ENCODE peak calls at places on chromosomes 12 and 14, in ten cellular contexts. One of them, this sample, is unnamed.

GRCh38 chr14:70515796-70516195 is 19.0 kb downstream of the ADAM20 start:
- DNase-seq in AG20443: no peak
- DNase-seq in iris pigment epithelial cell: no peak
- DNase-seq in T-helper 1 cell: peak
- DNase-seq in AG04450: no peak
- DNase-seq in astrocyte of the cerebellum: no peak
- DNase-seq in ovary: no peak
- DNase-seq in heart right ventricle: no peak
- DNase-seq in activated T-helper 1 cell treated with anti-CD3 and anti-CD28 coated beads, Interleukin-12 subunit alpha, Interleukin-12 subunit beta, Interleukin-2, Interleukin-4 antibody, amounts not matched to agents 30 ng/mL and 10 ng/mL and 1 ng/mL, durations not matched to agents 14 hours and 24 hours and 36 hours: no peak
- DNase-seq in pancreas: no peak
- DNase-seq in this sample: no peak

GRCh38 chr14:50805396-50805795 is 25.6 kb downstream of the NIN start:
- DNase-seq in pancreas: no peak
- DNase-seq in AG04450: no peak
- DNase-seq in activated T-helper 1 cell treated with anti-CD3 and anti-CD28 coated beads, Interleukin-12 subunit alpha, Interleukin-12 subunit beta, Interleukin-2, Interleukin-4 antibody, amounts not matched to agents 30 ng/mL and 10 ng/mL and 1 ng/mL, durations not matched to agents 14 hours and 24 hours and 36 hours: no peak
- DNase-seq in ovary: no peak
- DNase-seq in iris pigment epithelial cell: no peak
- DNase-seq in astrocyte of the cerebellum: no peak
- DNase-seq in AG20443: no peak
- DNase-seq in heart right ventricle: no peak
- DNase-seq in T-helper 1 cell: no peak
- DNase-seq in this sample: no peak

GRCh38 chr14:69319911-69320310 is 60.0 kb downstream of the GALNT16 start:
- DNase-seq in astrocyte of the cerebellum: no peak
- DNase-seq in activated T-helper 1 cell treated with anti-CD3 and anti-CD28 coated beads, Interleukin-12 subunit alpha, Interleukin-12 subunit beta, Interleukin-2, Interleukin-4 antibody, amounts not matched to agents 30 ng/mL and 10 ng/mL and 1 ng/mL, durations not matched to agents 14 hours and 24 hours and 36 hours: no peak
- DNase-seq in AG20443: no peak
- DNase-seq in AG04450: no peak
- DNase-seq in T-helper 1 cell: no peak
- DNase-seq in pancreas: no peak
- DNase-seq in ovary: no peak
- DNase-seq in heart right ventricle: no peak
- DNase-seq in iris pigment epithelial cell: no peak
- DNase-seq in this sample: no peak

GRCh38 chr14:22560638-22561365 is 28.2 kb downstream of the DAD1 start:
- DNase-seq in T-helper 1 cell: peak
- DNase-seq in astrocyte of the cerebellum: no peak
- DNase-seq in activated T-helper 1 cell treated with anti-CD3 and anti-CD28 coated beads, Interleukin-12 subunit alpha, Interleukin-12 subunit beta, Interleukin-2, Interleukin-4 antibody, amounts not matched to agents 30 ng/mL and 10 ng/mL and 1 ng/mL, durations not matched to agents 14 hours and 24 hours and 36 hours: no peak
- DNase-seq in AG04450: no peak
- DNase-seq in AG20443: no peak
- DNase-seq in heart right ventricle: no peak
- DNase-seq in ovary: no peak
- DNase-seq in pancreas: no peak
- DNase-seq in iris pigment epithelial cell: no peak
- DNase-seq in this sample: no peak

GRCh38 chr14:100761481-100761880 is 34.8 kb downstream of the DLK1 start:
- DNase-seq in astrocyte of the cerebellum: peak
- DNase-seq in AG20443: peak
- DNase-seq in AG04450: peak
- DNase-seq in iris pigment epithelial cell: peak
- DNase-seq in activated T-helper 1 cell treated with anti-CD3 and anti-CD28 coated beads, Interleukin-12 subunit alpha, Interleukin-12 subunit beta, Interleukin-2, Interleukin-4 antibody, amounts not matched to agents 30 ng/mL and 10 ng/mL and 1 ng/mL, durations not matched to agents 14 hours and 24 hours and 36 hours: no peak
- DNase-seq in heart right ventricle: no peak
- DNase-seq in T-helper 1 cell: no peak
- DNase-seq in pancreas: no peak
- DNase-seq in ovary: no peak
- DNase-seq in this sample: no peak

GRCh38 chr12:112013601-112014402 is 576 bp downstream of the ERP29 start:
- DNase-seq in AG04450: no peak
- DNase-seq in T-helper 1 cell: peak
- DNase-seq in iris pigment epithelial cell: peak
- DNase-seq in ovary: peak
- DNase-seq in astrocyte of the cerebellum: no peak
- DNase-seq in activated T-helper 1 cell treated with anti-CD3 and anti-CD28 coated beads, Interleukin-12 subunit alpha, Interleukin-12 subunit beta, Interleukin-2, Interleukin-4 antibody, amounts not matched to agents 30 ng/mL and 10 ng/mL and 1 ng/mL, durations not matched to agents 14 hours and 24 hours and 36 hours: peak
- DNase-seq in pancreas: peak
- DNase-seq in heart right ventricle: peak
- DNase-seq in AG20443: peak
- DNase-seq in this sample: peak

GRCh38 chr12:107929436-107929835 is 154.9 kb downstream of the ASCL4 start:
- DNase-seq in astrocyte of the cerebellum: peak
- DNase-seq in pancreas: no peak
- DNase-seq in AG20443: peak
- DNase-seq in iris pigment epithelial cell: peak
- DNase-seq in ovary: no peak
- DNase-seq in T-helper 1 cell: peak
- DNase-seq in AG04450: no peak
- DNase-seq in activated T-helper 1 cell treated with anti-CD3 and anti-CD28 coated beads, Interleukin-12 subunit alpha, Interleukin-12 subunit beta, Interleukin-2, Interleukin-4 antibody, amounts not matched to agents 30 ng/mL and 10 ng/mL and 1 ng/mL, durations not matched to agents 14 hours and 24 hours and 36 hours: no peak
- DNase-seq in heart right ventricle: no peak
- DNase-seq in this sample: no peak

GRCh38 chr12:132388379-132389015 is 59.1 kb upstream of the GALNT9 start:
- DNase-seq in pancreas: no peak
- DNase-seq in astrocyte of the cerebellum: no peak
- DNase-seq in heart right ventricle: no peak
- DNase-seq in AG20443: no peak
- DNase-seq in T-helper 1 cell: no peak
- DNase-seq in ovary: no peak
- DNase-seq in activated T-helper 1 cell treated with anti-CD3 and anti-CD28 coated beads, Interleukin-12 subunit alpha, Interleukin-12 subunit beta, Interleukin-2, Interleukin-4 antibody, amounts not matched to agents 30 ng/mL and 10 ng/mL and 1 ng/mL, durations not matched to agents 14 hours and 24 hours and 36 hours: no peak
- DNase-seq in iris pigment epithelial cell: no peak
- DNase-seq in AG04450: no peak
- DNase-seq in this sample: no peak

GRCh38 chr12:5428332-5429221 is 3.3 kb upstream of the NTF3 start:
- DNase-seq in T-helper 1 cell: no peak
- DNase-seq in heart right ventricle: no peak
- DNase-seq in iris pigment epithelial cell: peak
- DNase-seq in ovary: no peak
- DNase-seq in AG20443: peak
- DNase-seq in pancreas: no peak
- DNase-seq in astrocyte of the cerebellum: peak
- DNase-seq in AG04450: no peak
- DNase-seq in activated T-helper 1 cell treated with anti-CD3 and anti-CD28 coated beads, Interleukin-12 subunit alpha, Interleukin-12 subunit beta, Interleukin-2, Interleukin-4 antibody, amounts not matched to agents 30 ng/mL and 10 ng/mL and 1 ng/mL, durations not matched to agents 14 hours and 24 hours and 36 hours: no peak
- DNase-seq in this sample: no peak

GRCh38 chr14:35879654-35880249 is 53.6 kb downstream of the BRMS1L start:
- DNase-seq in AG20443: no peak
- DNase-seq in ovary: no peak
- DNase-seq in pancreas: no peak
- DNase-seq in T-helper 1 cell: peak
- DNase-seq in activated T-helper 1 cell treated with anti-CD3 and anti-CD28 coated beads, Interleukin-12 subunit alpha, Interleukin-12 subunit beta, Interleukin-2, Interleukin-4 antibody, amounts not matched to agents 30 ng/mL and 10 ng/mL and 1 ng/mL, durations not matched to agents 14 hours and 24 hours and 36 hours: no peak
- DNase-seq in AG04450: no peak
- DNase-seq in astrocyte of the cerebellum: no peak
- DNase-seq in heart right ventricle: no peak
- DNase-seq in iris pigment epithelial cell: peak
- DNase-seq in this sample: no peak

GRCh38 chr12:116484807-116485206 is 74.4 kb upstream of the MAP1LC3B2 start:
- DNase-seq in ovary: peak
- DNase-seq in AG20443: peak
- DNase-seq in T-helper 1 cell: no peak
- DNase-seq in heart right ventricle: no peak
- DNase-seq in iris pigment epithelial cell: peak
- DNase-seq in activated T-helper 1 cell treated with anti-CD3 and anti-CD28 coated beads, Interleukin-12 subunit alpha, Interleukin-12 subunit beta, Interleukin-2, Interleukin-4 antibody, amounts not matched to agents 30 ng/mL and 10 ng/mL and 1 ng/mL, durations not matched to agents 14 hours and 24 hours and 36 hours: no peak
- DNase-seq in astrocyte of the cerebellum: no peak
- DNase-seq in pancreas: no peak
- DNase-seq in AG04450: no peak
- DNase-seq in this sample: no peak

GRCh38 chr14:61736751-61737150 is 25.5 kb upstream of the SNAPC1 start:
- DNase-seq in AG04450: no peak
- DNase-seq in pancreas: no peak
- DNase-seq in astrocyte of the cerebellum: no peak
- DNase-seq in AG20443: no peak
- DNase-seq in T-helper 1 cell: no peak
- DNase-seq in iris pigment epithelial cell: no peak
- DNase-seq in activated T-helper 1 cell treated with anti-CD3 and anti-CD28 coated beads, Interleukin-12 subunit alpha, Interleukin-12 subunit beta, Interleukin-2, Interleukin-4 antibody, amounts not matched to agents 30 ng/mL and 10 ng/mL and 1 ng/mL, durations not matched to agents 14 hours and 24 hours and 36 hours: no peak
- DNase-seq in ovary: no peak
- DNase-seq in heart right ventricle: no peak
- DNase-seq in this sample: no peak

GRCh38 chr12:51028126-51028810 is 2.1 kb upstream of the SLC11A2 start:
- DNase-seq in ovary: no peak
- DNase-seq in AG04450: no peak
- DNase-seq in activated T-helper 1 cell treated with anti-CD3 and anti-CD28 coated beads, Interleukin-12 subunit alpha, Interleukin-12 subunit beta, Interleukin-2, Interleukin-4 antibody, amounts not matched to agents 30 ng/mL and 10 ng/mL and 1 ng/mL, durations not matched to agents 14 hours and 24 hours and 36 hours: no peak
- DNase-seq in AG20443: peak
- DNase-seq in T-helper 1 cell: peak
- DNase-seq in heart right ventricle: no peak
- DNase-seq in iris pigment epithelial cell: peak
- DNase-seq in pancreas: no peak
- DNase-seq in astrocyte of the cerebellum: peak
- DNase-seq in this sample: no peak

GRCh38 chr12:50100561-50100960 is 3.2 kb upstream of the GPD1 start:
- DNase-seq in T-helper 1 cell: no peak
- DNase-seq in iris pigment epithelial cell: no peak
- DNase-seq in activated T-helper 1 cell treated with anti-CD3 and anti-CD28 coated beads, Interleukin-12 subunit alpha, Interleukin-12 subunit beta, Interleukin-2, Interleukin-4 antibody, amounts not matched to agents 30 ng/mL and 10 ng/mL and 1 ng/mL, durations not matched to agents 14 hours and 24 hours and 36 hours: no peak
- DNase-seq in astrocyte of the cerebellum: no peak
- DNase-seq in heart right ventricle: no peak
- DNase-seq in AG20443: no peak
- DNase-seq in AG04450: no peak
- DNase-seq in ovary: no peak
- DNase-seq in pancreas: no peak
- DNase-seq in this sample: no peak

GRCh38 chr12:48002773-48003218 is 1.5 kb downstream of the COL2A1 start:
- DNase-seq in pancreas: no peak
- DNase-seq in astrocyte of the cerebellum: no peak
- DNase-seq in AG04450: no peak
- DNase-seq in T-helper 1 cell: no peak
- DNase-seq in heart right ventricle: peak
- DNase-seq in iris pigment epithelial cell: peak
- DNase-seq in ovary: peak
- DNase-seq in activated T-helper 1 cell treated with anti-CD3 and anti-CD28 coated beads, Interleukin-12 subunit alpha, Interleukin-12 subunit beta, Interleukin-2, Interleukin-4 antibody, amounts not matched to agents 30 ng/mL and 10 ng/mL and 1 ng/mL, durations not matched to agents 14 hours and 24 hours and 36 hours: no peak
- DNase-seq in AG20443: peak
- DNase-seq in this sample: no peak

GRCh38 chr12:50261654-50262053 is 21.7 kb downstream of the LIMA1 start:
- DNase-seq in AG04450: no peak
- DNase-seq in astrocyte of the cerebellum: no peak
- DNase-seq in activated T-helper 1 cell treated with anti-CD3 and anti-CD28 coated beads, Interleukin-12 subunit alpha, Interleukin-12 subunit beta, Interleukin-2, Interleukin-4 antibody, amounts not matched to agents 30 ng/mL and 10 ng/mL and 1 ng/mL, durations not matched to agents 14 hours and 24 hours and 36 hours: no peak
- DNase-seq in pancreas: no peak
- DNase-seq in ovary: no peak
- DNase-seq in iris pigment epithelial cell: no peak
- DNase-seq in T-helper 1 cell: no peak
- DNase-seq in heart right ventricle: no peak
- DNase-seq in AG20443: no peak
- DNase-seq in this sample: no peak

GRCh38 chr14:68576496-68577244 is 216.2 kb downstream of the ZFP36L1 start:
- DNase-seq in activated T-helper 1 cell treated with anti-CD3 and anti-CD28 coated beads, Interleukin-12 subunit alpha, Interleukin-12 subunit beta, Interleukin-2, Interleukin-4 antibody, amounts not matched to agents 30 ng/mL and 10 ng/mL and 1 ng/mL, durations not matched to agents 14 hours and 24 hours and 36 hours: no peak
- DNase-seq in astrocyte of the cerebellum: peak
- DNase-seq in heart right ventricle: no peak
- DNase-seq in pancreas: no peak
- DNase-seq in T-helper 1 cell: no peak
- DNase-seq in AG04450: no peak
- DNase-seq in ovary: no peak
- DNase-seq in AG20443: peak
- DNase-seq in iris pigment epithelial cell: peak
- DNase-seq in this sample: no peak

GRCh38 chr14:96843137-96843536 is 46.0 kb downstream of the VRK1 start:
- DNase-seq in AG20443: no peak
- DNase-seq in ovary: no peak
- DNase-seq in astrocyte of the cerebellum: no peak
- DNase-seq in iris pigment epithelial cell: no peak
- DNase-seq in heart right ventricle: no peak
- DNase-seq in T-helper 1 cell: no peak
- DNase-seq in activated T-helper 1 cell treated with anti-CD3 and anti-CD28 coated beads, Interleukin-12 subunit alpha, Interleukin-12 subunit beta, Interleukin-2, Interleukin-4 antibody, amounts not matched to agents 30 ng/mL and 10 ng/mL and 1 ng/mL, durations not matched to agents 14 hours and 24 hours and 36 hours: no peak
- DNase-seq in AG04450: no peak
- DNase-seq in pancreas: no peak
- DNase-seq in this sample: no peak

GRCh38 chr12:108840605-108841328 is 16.6 kb downstream of the SSH1 start:
- DNase-seq in AG04450: no peak
- DNase-seq in pancreas: no peak
- DNase-seq in iris pigment epithelial cell: peak
- DNase-seq in ovary: no peak
- DNase-seq in heart right ventricle: no peak
- DNase-seq in astrocyte of the cerebellum: no peak
- DNase-seq in AG20443: no peak
- DNase-seq in T-helper 1 cell: no peak
- DNase-seq in activated T-helper 1 cell treated with anti-CD3 and anti-CD28 coated beads, Interleukin-12 subunit alpha, Interleukin-12 subunit beta, Interleukin-2, Interleukin-4 antibody, amounts not matched to agents 30 ng/mL and 10 ng/mL and 1 ng/mL, durations not matched to agents 14 hours and 24 hours and 36 hours: no peak
- DNase-seq in this sample: no peak

GRCh38 chr14:71833476-71833875 is 98.8 kb upstream of the RGS6 start:
- DNase-seq in AG04450: no peak
- DNase-seq in heart right ventricle: no peak
- DNase-seq in T-helper 1 cell: no peak
- DNase-seq in pancreas: no peak
- DNase-seq in ovary: no peak
- DNase-seq in iris pigment epithelial cell: no peak
- DNase-seq in activated T-helper 1 cell treated with anti-CD3 and anti-CD28 coated beads, Interleukin-12 subunit alpha, Interleukin-12 subunit beta, Interleukin-2, Interleukin-4 antibody, amounts not matched to agents 30 ng/mL and 10 ng/mL and 1 ng/mL, durations not matched to agents 14 hours and 24 hours and 36 hours: no peak
- DNase-seq in AG20443: no peak
- DNase-seq in astrocyte of the cerebellum: no peak
- DNase-seq in this sample: no peak

This sample was measured in effector CD4-positive, alpha-beta T cell.